ENCODE peak calls at places on chromosomes 11 and 22, in nine cellular contexts. G, U, K, A, Z, F, C, S and W are unnamed samples.

GRCh38 chr11:118696673-118697226 is 17.3 kb upstream of the TREH start:
- DNase-seq in U (no peak), Z (peak), S (no peak), G (no peak), K (no peak), A (no peak), C (no peak), F (no peak), W (no peak)

GRCh38 chr22:32649515-32650200 is 151.8 kb upstream of the TIMP3 start:
- DNase-seq in U (peak), C (no peak), Z (no peak), A (no peak), G (no peak), S (no peak), K (no peak), F (no peak), W (no peak)

GRCh38 chr11:64057890-64058289 is 22.2 kb downstream of the FLRT1 start:
- DNase-seq in G (no peak), Z (no peak), U (no peak), C (no peak), A (no peak), S (no peak), F (no peak), K (no peak), W (no peak)

GRCh38 chr22:19361501-19362103 is 69.9 kb downstream of the HIRA start:
- DNase-seq in A (no peak), S (no peak), C (no peak), Z (no peak), U (no peak), K (no peak), F (no peak), G (no peak), W (no peak)

GRCh38 chr11:132200303-132200936 is 830.0 kb downstream of the NTM start:
- DNase-seq in Z (peak), S (no peak), K (no peak), U (no peak), A (no peak), F (no peak), G (no peak), C (no peak), W (no peak)

GRCh38 chr11:60953781-60954180 is 1.8 kb upstream of the SLC15A3 start:
- DNase-seq in S (no peak), C (no peak), U (no peak), K (no peak), F (no peak), G (no peak), Z (no peak), A (no peak), W (no peak)

GRCh38 chr11:127640822-127641485 is 640.4 kb upstream of the KIRREL3 start:
- DNase-seq in A (no peak), U (no peak), Z (no peak), C (no peak), S (no peak), F (peak), K (no peak), G (no peak), W (peak)

GRCh38 chr11:67645521-67646457 is 4.7 kb downstream of the ACY3 start:
- DNase-seq in A (no peak), F (no peak), S (no peak), K (no peak), G (no peak), U (no peak), Z (peak), C (no peak), W (no peak)

GRCh38 chr11:109735139-109735538 is 313.1 kb downstream of the C11orf87 start:
- DNase-seq in G (no peak), F (no peak), U (no peak), A (no peak), C (no peak), K (no peak), S (no peak), Z (no peak), W (no peak)

GRCh38 chr22:20632518-20632917 is 125.1 kb downstream of the MED15 start:
- DNase-seq in F (no peak), S (no peak), Z (no peak), U (no peak), K (no peak), A (no peak), G (no peak), C (no peak), W (no peak)

GRCh38 chr11:91979775-91980174 is 244.8 kb upstream of the FAT3 start:
- DNase-seq in K (no peak), C (no peak), Z (no peak), U (no peak), S (no peak), F (no peak), G (no peak), A (no peak), W (no peak)

GRCh38 chr11:113474362-113475159 is 637 bp downstream of the DRD2 start:
- DNase-seq in Z (peak), F (peak), S (peak), K (peak), A (peak), G (peak), C (no peak), U (peak), W (peak)

GRCh38 chr11:38594881-38595280 is 1996.8 kb upstream of the RAG2 start:
- DNase-seq in S (no peak), C (no peak), G (no peak), U (no peak), Z (no peak), F (no peak), K (no peak), A (no peak), W (no peak)

GRCh38 chr11:2867142-2867541 is 18.4 kb downstream of the CDKN1C start:
- DNase-seq in F (no peak), K (no peak), A (no peak), U (no peak), Z (no peak), G (no peak), C (no peak), S (no peak), W (no peak)

GRCh38 chr22:42799462-42800405 is 57.3 kb downstream of the ARFGAP3 start:
- DNase-seq in G (no peak), A (no peak), F (peak), K (no peak), U (no peak), Z (peak), C (no peak), S (no peak), W (no peak)

GRCh38 chr11:21604564-21604963 is 588.3 kb upstream of the ANO5 start:
- DNase-seq in K (no peak), C (no peak), F (no peak), G (no peak), U (no peak), S (no peak), Z (no peak), A (no peak), W (no peak)

GRCh38 chr22:39690901-39691620 is 120.5 kb downstream of the CACNA1I start:
- DNase-seq in A (no peak), S (peak), K (no peak), Z (no peak), U (no peak), C (no peak), F (no peak), G (no peak), W (no peak)

GRCh38 chr11:128525411-128526243 is 61.7 kb downstream of the ETS1 start:
- DNase-seq in K (no peak), C (no peak), Z (peak), F (peak), G (no peak), S (no peak), U (no peak), A (no peak), W (no peak)

GRCh38 chr11:61630104-61630503 is 49.2 kb upstream of the SYT7 start:
- DNase-seq in G (no peak), A (peak), Z (no peak), S (no peak), F (no peak), U (no peak), C (no peak), K (no peak), W (no peak)

GRCh38 chr11:130816516-130816915 is 99.8 kb downstream of the SNX19 start:
- DNase-seq in U (no peak), G (no peak), Z (no peak), K (no peak), S (no peak), A (no peak), C (no peak), F (no peak), W (no peak)

GRCh38 chr11:128232588-128232987 is 354.8 kb downstream of the ETS1 start:
- DNase-seq in C (no peak), U (no peak), G (no peak), A (no peak), S (no peak), F (no peak), K (no peak), Z (no peak), W (no peak)

GRCh38 chr11:8826145-8826786 is 84.7 kb upstream of the AKIP1 start:
- DNase-seq in K (no peak), U (no peak), F (no peak), G (peak), Z (peak), S (no peak), C (no peak), A (peak), W (no peak)

GRCh38 chr22:22479999-22480532 is 28.5 kb downstream of the ZNF280B start:
- DNase-seq in G (no peak), C (no peak), U (no peak), K (no peak), F (no peak), A (no peak), S (no peak), Z (no peak), W (no peak)

GRCh38 chr22:32204211-32204855 is 540 bp downstream of the RFPL2 start:
- DNase-seq in Z (peak), C (no peak), K (no peak), S (no peak), U (no peak), A (no peak), G (no peak), F (no peak), W (peak)

GRCh38 chr22:45170001-45170466 is 6.3 kb downstream of the NUP50 start:
- DNase-seq in K (no peak), C (no peak), S (peak), F (peak), A (no peak), Z (no peak), G (no peak), U (no peak), W (no peak)

GRCh38 chr22:39214383-39215069 is 30.3 kb downstream of the PDGFB start:
- DNase-seq in G (no peak), A (no peak), C (peak), F (peak), U (no peak), S (no peak), K (no peak), Z (peak), W (peak)

GRCh38 chr11:15327786-15328231 is 213.1 kb downstream of the INSC start:
- DNase-seq in A (peak), S (peak), G (peak), C (peak), F (peak), K (peak), U (no peak), Z (peak), W (peak)

GRCh38 chr22:28435271-28435825 is 244.3 kb downstream of the TTC28 start:
- DNase-seq in A (peak), K (peak), C (no peak), F (peak), G (peak), S (peak), U (no peak), Z (no peak), W (peak)

GRCh38 chr22:17164392-17165024 is 5.4 kb upstream of the HDHD5 start:
- DNase-seq in G (no peak), Z (peak), A (no peak), S (no peak), F (no peak), K (no peak), U (no peak), C (peak), W (no peak)
- TF ChIP-seq CTCF in G (no peak), Z (peak), A (peak), S (no peak), F (peak), K (no peak), U (no peak), C (peak), W (no peak)

GRCh38 chr11:133545199-133545709 is 13.0 kb upstream of the OPCML start:
- DNase-seq in U (no peak), F (no peak), G (no peak), A (no peak), Z (peak), C (no peak), K (no peak), S (no peak), W (no peak)
- H3K27ac ChIP-seq in U (no peak), F (no peak), G (no peak), A (no peak), Z (peak), C (no peak), K (no peak), S (no peak), W (no peak)

DNA sequence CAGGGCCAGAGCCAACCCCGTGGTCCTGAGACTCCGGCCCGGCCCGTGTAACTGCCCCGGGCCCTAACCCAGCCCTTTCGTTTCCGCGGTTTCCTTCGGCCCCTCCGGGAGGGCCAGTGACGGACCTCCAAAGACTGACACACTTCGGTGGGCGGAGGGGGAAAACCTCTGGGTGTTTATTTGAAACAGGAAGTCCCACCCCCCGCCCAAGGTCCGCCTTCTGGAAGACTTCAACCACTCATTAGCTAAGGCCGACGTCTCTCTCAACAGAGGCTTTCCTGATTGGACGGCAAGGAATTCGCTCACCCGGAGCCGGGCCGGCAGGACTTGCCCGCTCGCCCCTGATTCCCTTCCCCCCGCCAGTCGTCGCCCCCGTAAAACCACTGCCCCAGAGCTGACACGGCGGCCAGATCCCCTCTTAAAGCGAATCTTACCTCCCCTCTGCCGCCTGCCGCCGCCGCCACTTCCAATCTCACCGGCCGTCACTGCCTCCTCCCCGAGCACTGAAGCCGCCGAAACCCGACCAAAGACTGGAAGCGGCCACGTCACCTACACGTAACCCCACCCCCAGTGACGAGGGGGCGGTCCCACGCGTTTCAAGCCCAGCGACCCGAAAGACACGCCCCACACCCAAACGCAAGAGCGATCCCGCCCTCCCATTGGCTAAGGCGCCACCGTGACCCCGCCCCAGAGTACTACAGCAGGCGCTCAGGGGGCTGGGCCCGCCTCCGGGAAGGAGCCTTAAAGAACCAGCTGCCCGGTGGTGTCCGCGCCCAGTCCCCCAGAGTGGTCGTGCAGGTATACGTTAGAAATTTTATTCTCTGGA is at the start of gene STX5:
- DNase-seq in A (peak), K (peak), G (peak), F (peak), C (peak), U (peak), Z (peak), S (peak), W (peak)
- TF ChIP-seq CTCF in A (no peak), K (no peak), G (no peak), F (no peak), C (no peak), U (no peak), Z (no peak), S (no peak), W (no peak)

GRCh38 chr11:65440831-65441499 is 18.4 kb downstream of the NEAT1 start:
- DNase-seq in G (no peak), K (no peak), A (no peak), Z (no peak), U (no peak), F (no peak), S (peak), C (no peak), W (no peak)
- H3K27ac ChIP-seq in G (no peak), K (peak), A (peak), Z (no peak), U (peak), F (no peak), S (no peak), C (peak), W (peak)

GRCh38 chr11:33861366-33861765 is 30.5 kb downstream of the LMO2 start:
- DNase-seq in C (no peak), F (no peak), S (no peak), U (no peak), A (no peak), K (no peak), G (no peak), Z (no peak), W (no peak)

GRCh38 chr11:33864479-33864878 is 27.4 kb downstream of the LMO2 start:
- DNase-seq in S (no peak), K (no peak), U (no peak), A (no peak), Z (no peak), F (no peak), G (no peak), C (no peak), W (no peak)

GRCh38 chr11:33861911-33862310 is 30.0 kb downstream of the LMO2 start:
- DNase-seq in C (no peak), F (no peak), G (no peak), A (no peak), U (no peak), S (no peak), K (no peak), Z (no peak), W (no peak)

GRCh38 chr11:33860926-33861325 is 30.9 kb downstream of the LMO2 start:
- DNase-seq in K (no peak), F (no peak), G (no peak), U (no peak), A (no peak), Z (no peak), S (no peak), C (no peak), W (no peak)

DNA sequence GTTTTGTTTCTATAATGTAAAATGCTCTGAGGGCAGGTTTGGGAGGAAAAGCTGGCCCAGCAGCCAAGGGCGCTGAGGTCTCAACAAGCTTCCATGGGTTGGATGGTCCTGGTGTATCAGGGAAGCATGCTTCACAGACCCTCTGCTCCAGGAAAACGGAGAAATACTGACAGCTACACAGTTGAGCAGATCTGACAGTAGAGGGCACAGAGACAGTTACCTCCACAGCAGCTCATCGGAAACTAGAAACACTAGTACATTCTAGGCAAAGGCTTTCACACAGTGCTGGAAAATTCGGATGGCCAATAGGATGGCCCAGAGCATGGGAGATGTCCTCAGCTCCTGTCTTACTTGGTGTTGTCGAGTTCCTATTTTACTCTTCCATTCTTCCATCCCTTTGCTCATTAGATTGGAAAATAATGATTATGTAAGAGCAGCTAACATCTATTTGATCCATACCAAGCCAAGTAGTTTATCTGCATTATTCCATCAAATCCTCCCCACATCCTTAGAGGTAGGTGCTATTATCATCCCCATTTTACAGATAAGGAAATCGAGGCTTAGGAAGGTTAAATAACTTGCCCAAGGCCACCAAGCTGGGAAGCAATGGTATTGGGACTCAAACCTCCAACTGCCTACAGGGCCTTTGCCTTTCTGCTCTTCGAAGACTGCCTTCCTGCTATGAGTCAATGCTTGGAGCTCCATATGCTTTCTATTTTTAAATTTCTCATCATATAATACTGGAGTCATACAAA is 28.3 kb downstream of the LMO2 start:
- DNase-seq in K (no peak), S (no peak), U (no peak), A (no peak), F (no peak), Z (no peak), C (no peak), G (no peak), W (no peak)
- TF ChIP-seq CTCF in K (no peak), S (no peak), U (no peak), A (no peak), F (no peak), Z (peak), C (no peak), G (no peak), W (no peak)